ENCODE peak calls at places on chromosomes 3 and 15, in six cellular contexts. W, Z, U, Y, N and I are unnamed samples.

GRCh38 chr15:84929795-84930371 is 45.4 kb downstream of the SLC28A1 start:
- DNase-seq in W (peak), Y (peak), N (no peak), U (no peak), Z (no peak), I (no peak)

GRCh38 chr3:108835101-108835500 is 12.5 kb downstream of the TRAT1 start:
- DNase-seq in N (no peak), Z (no peak), U (no peak), W (no peak), Y (no peak), I (no peak)

GRCh38 chr15:50939911-50940310 is 31.4 kb downstream of the AP4E1 start:
- DNase-seq in U (no peak), Z (no peak), Y (no peak), N (no peak), W (no peak), I (no peak)

GRCh38 chr15:43383070-43383469 is 12.2 kb downstream of the TUBGCP4 start:
- DNase-seq in Y (no peak), U (no peak), W (no peak), N (no peak), Z (no peak), I (no peak)

GRCh38 chr3:53155763-53156162 is 5.2 kb upstream of the PRKCD start:
- DNase-seq in N (no peak), Y (peak), Z (no peak), U (no peak), W (peak), I (no peak)

GRCh38 chr3:183114374-183114773 is 15.1 kb upstream of the MCCC1 start:
- DNase-seq in W (no peak), Y (no peak), U (no peak), N (no peak), Z (no peak), I (no peak)

GRCh38 chr15:26841514-26841913 is 25.3 kb upstream of the GABRA5 start:
- DNase-seq in Z (no peak), W (no peak), Y (no peak), N (no peak), U (no peak), I (no peak)

GRCh38 chr3:36812240-36812639 is 47.9 kb upstream of the DCLK3 start:
- DNase-seq in U (no peak), W (no peak), Z (no peak), Y (no peak), N (no peak), I (no peak)

GRCh38 chr3:40096561-40097506 is 212.7 kb upstream of the EIF1B start:
- DNase-seq in N (no peak), U (no peak), Z (no peak), Y (peak), W (peak), I (no peak)

GRCh38 chr3:195200010-195200822 is 70.7 kb downstream of the XXYLT1 start:
- DNase-seq in U (no peak), N (no peak), Z (no peak), Y (peak), W (no peak), I (no peak)

GRCh38 chr3:187639912-187640822 is 30.0 kb downstream of the SST start:
- DNase-seq in U (no peak), Z (no peak), Y (peak), N (no peak), W (no peak), I (no peak)

GRCh38 chr3:69080233-69080644 is at the start of gene UBA3:
- DNase-seq in Z (peak), W (peak), N (peak), U (peak), Y (peak), I (peak)
- TF ChIP-seq POLR2A in Z (peak), W (peak), N (no peak), U (peak), Y (no peak), I (peak)

DNA sequence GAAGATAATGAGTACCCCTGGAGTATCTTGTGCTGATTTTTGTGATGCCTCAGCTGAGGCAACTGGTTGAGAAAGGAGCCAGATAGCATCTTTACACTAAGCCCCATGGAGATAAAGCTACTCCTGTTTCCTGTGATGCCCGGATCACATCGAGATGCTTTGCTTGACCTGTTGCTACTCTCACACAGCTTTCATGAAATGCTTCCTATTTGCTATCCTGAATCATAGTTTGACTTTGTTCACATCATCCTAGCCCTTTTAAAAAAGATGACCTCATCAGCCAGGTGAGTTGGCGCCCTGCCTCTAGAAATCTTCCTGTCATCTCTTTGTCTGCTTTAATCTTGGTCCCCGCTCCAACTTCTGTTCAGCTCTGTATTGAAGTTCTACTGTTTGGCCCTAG is 409.6 kb upstream of the TBL1XR1 start:
- DNase-seq in N (no peak), Z (no peak), Y (no peak), W (peak), U (no peak), I (no peak)
- H3K27ac ChIP-seq in N (peak), Z (no peak), Y (peak), W (peak), U (no peak), I (no peak)

GRCh38 chr3:58008140-58009025 is at the start of gene FLNB:
- DNase-seq in Y (peak), N (no peak), W (peak), U (peak), Z (no peak), I (no peak)
- TF ChIP-seq POLR2A in Y (no peak), N (no peak), W (peak), U (peak), Z (peak), I (peak)

GRCh38 chr3:51942603-51943450 is 664 bp downstream of the PARP3 start:
- DNase-seq in N (no peak), Y (peak), Z (peak), U (peak), W (peak), I (peak)

GRCh38 chr3:51938780-51939425 is 2.8 kb downstream of the RRP9 start:
- DNase-seq in U (no peak), W (no peak), N (no peak), Y (peak), Z (peak), I (no peak)

GRCh38 chr3:51941798-51942602 is at the start of the genes PARP3 and RRP9:
- DNase-seq in U (peak), Y (peak), N (peak), Z (peak), W (peak), I (peak)

GRCh38 chr3:51941447-51941797 is 282 bp downstream of the RRP9 start:
- DNase-seq in Z (no peak), U (no peak), N (no peak), W (no peak), Y (no peak), I (no peak)

GRCh38 chr3:51940648-51941421 is 869 bp downstream of the RRP9 start:
- DNase-seq in U (peak), Z (peak), N (no peak), W (no peak), Y (no peak), I (no peak)
- H3K27ac ChIP-seq in U (no peak), Z (no peak), N (peak), W (no peak), Y (peak), I (peak)